ENCODE peak calls at places on chromosomes 13 and 19, in eight cellular contexts. One of them, this sample, is unnamed. For H3K4me1, the result is how much of the 10 kb centered on the place peaks cover.

GRCh38 chr13:20702530-20702929 is 969 bp upstream of the IL17D start:
- DNase-seq in cardiac muscle cell: no peak
- DNase-seq in stomach: no peak
- DNase-seq in heart left ventricle: no peak
- DNase-seq in ovary: no peak
- DNase-seq in astrocyte: no peak
- DNase-seq in PC-3: no peak
- DNase-seq in fibroblast of lung: no peak
- DNase-seq in this sample: no peak

GRCh38 chr13:48738261-48738755 is 84.6 kb downstream of the CYSLTR2 start:
- DNase-seq in cardiac muscle cell: no peak
- DNase-seq in stomach: no peak
- DNase-seq in heart left ventricle: no peak
- DNase-seq in ovary: no peak
- DNase-seq in astrocyte: no peak
- DNase-seq in PC-3: no peak
- DNase-seq in fibroblast of lung: no peak
- DNase-seq in this sample: no peak

GRCh38 chr13:99288069-99288468 is 19.1 kb downstream of the GPR183 start:
- DNase-seq in cardiac muscle cell: no peak
- DNase-seq in stomach: no peak
- DNase-seq in heart left ventricle: no peak
- DNase-seq in ovary: no peak
- DNase-seq in astrocyte: peak
- DNase-seq in PC-3: no peak
- DNase-seq in fibroblast of lung: peak
- DNase-seq in this sample: no peak

GRCh38 chr19:3356805-3357204 is 9.6 kb upstream of the NFIC start:
- DNase-seq in cardiac muscle cell: no peak
- DNase-seq in stomach: no peak
- DNase-seq in heart left ventricle: no peak
- DNase-seq in ovary: no peak
- DNase-seq in astrocyte: no peak
- DNase-seq in PC-3: no peak
- DNase-seq in fibroblast of lung: no peak
- DNase-seq in this sample: no peak

GRCh38 chr13:45851171-45851889 is at the start of gene SIAH3:
- DNase-seq in cardiac muscle cell: peak
- DNase-seq in stomach: no peak
- DNase-seq in heart left ventricle: no peak
- DNase-seq in ovary: no peak
- DNase-seq in astrocyte: no peak
- DNase-seq in PC-3: no peak
- DNase-seq in fibroblast of lung: peak
- DNase-seq in this sample: no peak

GRCh38 chr13:73079359-73079758 is 20.6 kb downstream of the KLF5 start:
- DNase-seq in cardiac muscle cell: no peak
- DNase-seq in stomach: peak
- DNase-seq in heart left ventricle: no peak
- DNase-seq in ovary: no peak
- DNase-seq in astrocyte: no peak
- DNase-seq in PC-3: no peak
- DNase-seq in fibroblast of lung: no peak
- DNase-seq in this sample: no peak

GRCh38 chr19:2726160-2726855 is 5.1 kb upstream of the DIRAS1 start:
- DNase-seq in cardiac muscle cell: no peak
- DNase-seq in stomach: no peak
- DNase-seq in heart left ventricle: no peak
- DNase-seq in ovary: no peak
- DNase-seq in astrocyte: no peak
- DNase-seq in PC-3: no peak
- DNase-seq in fibroblast of lung: no peak
- DNase-seq in this sample: no peak

GRCh38 chr19:53002479-53002878 is 11.2 kb upstream of the ERVV-1 start:
- DNase-seq in cardiac muscle cell: no peak
- DNase-seq in stomach: no peak
- DNase-seq in heart left ventricle: no peak
- DNase-seq in ovary: no peak
- DNase-seq in astrocyte: no peak
- DNase-seq in PC-3: no peak
- DNase-seq in fibroblast of lung: no peak
- DNase-seq in this sample: no peak

GRCh38 chr19:16359074-16359473 is 34.4 kb downstream of the KLF2 start:
- DNase-seq in cardiac muscle cell: no peak
- DNase-seq in stomach: no peak
- DNase-seq in heart left ventricle: no peak
- DNase-seq in ovary: no peak
- DNase-seq in astrocyte: no peak
- DNase-seq in PC-3: no peak
- DNase-seq in fibroblast of lung: no peak
- DNase-seq in this sample: no peak

GRCh38 chr19:19657397-19657783 is 6.1 kb downstream of the ATP13A1 start:
- DNase-seq in cardiac muscle cell: no peak
- DNase-seq in stomach: no peak
- DNase-seq in heart left ventricle: no peak
- DNase-seq in ovary: no peak
- DNase-seq in astrocyte: no peak
- DNase-seq in PC-3: no peak
- DNase-seq in fibroblast of lung: peak
- DNase-seq in this sample: no peak

DNA sequence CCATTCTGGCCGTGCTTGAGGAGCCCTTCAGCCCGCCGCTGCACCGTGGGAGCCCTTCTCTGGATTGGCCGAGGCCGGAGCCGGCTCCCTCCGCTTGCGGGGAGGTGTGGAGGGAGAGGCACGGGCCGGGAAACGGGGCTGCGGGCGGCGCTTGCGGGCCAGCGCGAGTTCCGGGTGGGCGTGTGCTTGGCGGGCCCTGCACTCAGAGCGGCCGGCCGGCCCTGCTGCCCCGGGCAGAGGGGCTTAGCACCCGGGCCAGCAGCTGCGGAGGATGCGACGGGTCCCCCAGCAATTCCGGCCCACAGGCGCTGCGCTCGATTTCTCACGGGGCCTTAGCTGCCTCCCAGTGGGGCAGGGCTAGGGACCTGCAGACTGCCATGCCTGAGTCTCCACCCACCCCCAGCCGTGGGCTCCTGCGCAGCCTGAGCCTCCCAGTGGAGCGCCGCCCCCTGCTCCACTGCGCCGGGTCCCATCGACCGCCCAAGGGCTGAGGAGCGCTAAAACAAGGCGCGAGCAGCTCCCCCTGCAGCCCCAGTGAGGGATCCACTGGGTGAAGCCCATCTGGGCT is 76.5 kb downstream of the PCDH20 start:
- DNase-seq in cardiac muscle cell: no peak
- DNase-seq in stomach: no peak
- DNase-seq in heart left ventricle: no peak
- DNase-seq in ovary: no peak
- DNase-seq in astrocyte: no peak
- DNase-seq in PC-3: no peak
- DNase-seq in fibroblast of lung: no peak
- DNase-seq in this sample: no peak
- TF ChIP-seq CTCF in cardiac muscle cell: no peak
- TF ChIP-seq CTCF in stomach: no peak
- TF ChIP-seq CTCF in heart left ventricle: no peak
- TF ChIP-seq CTCF in ovary: no peak
- TF ChIP-seq CTCF in astrocyte: no peak
- TF ChIP-seq CTCF in PC-3: no peak
- TF ChIP-seq CTCF in fibroblast of lung: no peak
- TF ChIP-seq CTCF in this sample: no peak

GRCh38 chr13:76168661-76169060 is 532.5 kb downstream of the LMO7 start:
- DNase-seq in cardiac muscle cell: no peak
- DNase-seq in stomach: no peak
- DNase-seq in heart left ventricle: no peak
- DNase-seq in ovary: no peak
- DNase-seq in astrocyte: no peak
- DNase-seq in PC-3: peak
- DNase-seq in fibroblast of lung: no peak
- DNase-seq in this sample: no peak
- H3K4me3 ChIP-seq in cardiac muscle cell: no peak
- H3K4me3 ChIP-seq in stomach: no peak
- H3K4me3 ChIP-seq in heart left ventricle: no peak
- H3K4me3 ChIP-seq in ovary: no peak
- H3K4me3 ChIP-seq in astrocyte: no peak
- H3K4me3 ChIP-seq in PC-3: no peak
- H3K4me3 ChIP-seq in fibroblast of lung: no peak
- H3K4me3 ChIP-seq in this sample: no peak

GRCh38 chr13:24218977-24219376 is 58.5 kb downstream of the SPATA13 start:
- DNase-seq in cardiac muscle cell: no peak
- DNase-seq in stomach: no peak
- DNase-seq in heart left ventricle: no peak
- DNase-seq in ovary: no peak
- DNase-seq in astrocyte: peak
- DNase-seq in PC-3: no peak
- DNase-seq in fibroblast of lung: no peak
- DNase-seq in this sample: no peak

GRCh38 chr13:24221007-24221406 is 60.5 kb downstream of the SPATA13 start:
- DNase-seq in cardiac muscle cell: no peak
- DNase-seq in stomach: no peak
- DNase-seq in heart left ventricle: no peak
- DNase-seq in ovary: no peak
- DNase-seq in astrocyte: no peak
- DNase-seq in PC-3: peak
- DNase-seq in fibroblast of lung: no peak
- DNase-seq in this sample: no peak

GRCh38 chr13:24218320-24218719 is 57.8 kb downstream of the SPATA13 start:
- DNase-seq in cardiac muscle cell: no peak
- DNase-seq in stomach: no peak
- DNase-seq in heart left ventricle: no peak
- DNase-seq in ovary: no peak
- DNase-seq in astrocyte: no peak
- DNase-seq in PC-3: no peak
- DNase-seq in fibroblast of lung: no peak
- DNase-seq in this sample: no peak

GRCh38 chr13:24217601-24218281 is 57.2 kb downstream of the SPATA13 start:
- DNase-seq in cardiac muscle cell: no peak
- DNase-seq in stomach: peak
- DNase-seq in heart left ventricle: no peak
- DNase-seq in ovary: no peak
- DNase-seq in astrocyte: peak
- DNase-seq in PC-3: peak
- DNase-seq in fibroblast of lung: peak
- DNase-seq in this sample: no peak

DNA sequence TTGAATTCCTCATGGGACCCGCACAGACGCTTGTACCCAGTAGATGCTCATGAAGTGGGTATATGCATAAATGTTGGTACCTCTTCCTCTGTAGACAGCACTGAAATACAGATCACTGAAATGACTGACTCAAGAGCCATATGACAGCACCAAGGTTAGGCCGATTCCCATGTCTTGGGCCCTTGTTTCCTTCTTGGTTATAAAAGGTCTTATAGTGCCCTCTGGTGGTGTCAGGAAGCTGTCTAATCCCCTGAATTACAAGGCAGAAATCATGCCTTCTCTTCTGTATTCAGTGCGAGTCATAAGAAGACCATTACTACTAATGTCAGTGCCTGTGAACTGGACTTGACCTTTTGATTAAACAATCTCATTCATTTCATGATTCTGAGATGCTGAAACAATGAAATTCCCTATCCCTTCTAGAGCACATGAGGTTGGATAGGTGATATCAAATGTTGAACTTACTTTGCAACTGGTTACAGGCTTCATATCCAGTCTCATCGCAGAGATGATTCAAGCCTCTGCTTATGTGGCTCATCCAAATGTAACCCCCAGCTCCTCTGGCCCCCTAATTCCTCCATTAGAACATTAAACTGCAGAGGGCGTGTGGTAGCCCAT is 59.7 kb downstream of the SPATA13 start:
- DNase-seq in cardiac muscle cell: peak
- DNase-seq in stomach: peak
- DNase-seq in heart left ventricle: peak
- DNase-seq in ovary: no peak
- DNase-seq in astrocyte: peak
- DNase-seq in PC-3: peak
- DNase-seq in fibroblast of lung: peak
- DNase-seq in this sample: peak
- H3K4me1 ChIP-seq in cardiac muscle cell: under half
- H3K4me1 ChIP-seq in stomach: half or more
- H3K4me1 ChIP-seq in heart left ventricle: under half
- H3K4me1 ChIP-seq in ovary: under half
- H3K4me1 ChIP-seq in astrocyte: under half
- H3K4me1 ChIP-seq in PC-3: under half
- H3K4me1 ChIP-seq in fibroblast of lung: under half
- H3K4me1 ChIP-seq in this sample: under half

GRCh38 chr19:35479278-35479677 is 11.0 kb downstream of the KRTDAP start:
- DNase-seq in cardiac muscle cell: no peak
- DNase-seq in stomach: peak
- DNase-seq in heart left ventricle: no peak
- DNase-seq in ovary: no peak
- DNase-seq in astrocyte: no peak
- DNase-seq in PC-3: peak
- DNase-seq in fibroblast of lung: no peak
- DNase-seq in this sample: no peak

GRCh38 chr19:35474104-35474503 is 16.2 kb downstream of the KRTDAP start:
- DNase-seq in cardiac muscle cell: no peak
- DNase-seq in stomach: no peak
- DNase-seq in heart left ventricle: no peak
- DNase-seq in ovary: no peak
- DNase-seq in astrocyte: no peak
- DNase-seq in PC-3: no peak
- DNase-seq in fibroblast of lung: no peak
- DNase-seq in this sample: no peak

GRCh38 chr19:35471946-35472345 is 18.3 kb downstream of the KRTDAP start:
- DNase-seq in cardiac muscle cell: no peak
- DNase-seq in stomach: no peak
- DNase-seq in heart left ventricle: no peak
- DNase-seq in ovary: no peak
- DNase-seq in astrocyte: no peak
- DNase-seq in PC-3: no peak
- DNase-seq in fibroblast of lung: no peak
- DNase-seq in this sample: no peak

GRCh38 chr19:35478794-35479193 is 11.5 kb downstream of the KRTDAP start:
- DNase-seq in cardiac muscle cell: peak
- DNase-seq in stomach: no peak
- DNase-seq in heart left ventricle: no peak
- DNase-seq in ovary: no peak
- DNase-seq in astrocyte: no peak
- DNase-seq in PC-3: no peak
- DNase-seq in fibroblast of lung: no peak
- DNase-seq in this sample: no peak

GRCh38 chr19:35476149-35476548 is 14.1 kb downstream of the KRTDAP start:
- DNase-seq in cardiac muscle cell: no peak
- DNase-seq in stomach: no peak
- DNase-seq in heart left ventricle: no peak
- DNase-seq in ovary: no peak
- DNase-seq in astrocyte: no peak
- DNase-seq in PC-3: no peak
- DNase-seq in fibroblast of lung: no peak
- DNase-seq in this sample: no peak
- TF ChIP-seq CTCF in cardiac muscle cell: peak
- TF ChIP-seq CTCF in stomach: no peak
- TF ChIP-seq CTCF in heart left ventricle: peak
- TF ChIP-seq CTCF in ovary: no peak
- TF ChIP-seq CTCF in astrocyte: no peak
- TF ChIP-seq CTCF in PC-3: peak
- TF ChIP-seq CTCF in fibroblast of lung: no peak
- TF ChIP-seq CTCF in this sample: no peak

This sample was measured in Caco-2.